ENCODE peak calls at places on chromosome 4, in eight cellular contexts. X, F, Z, T, H, L, R and P are unnamed samples.

GRCh38 chr4:152990471-152991131 is 54.5 kb downstream of the FHDC1 start:
- DNase-seq in L (no peak), F (no peak), T (no peak), Z (no peak), R (no peak), H (no peak), X (no peak), P (no peak)

GRCh38 chr4:68337522-68337921 is 12.4 kb downstream of the YTHDC1 start:
- DNase-seq in T (no peak), Z (no peak), F (no peak), R (no peak), X (no peak), H (no peak), L (no peak), P (no peak)

GRCh38 chr4:121711263-121712000 is 14.7 kb upstream of the ANXA5 start:
- DNase-seq in F (peak; percentile 76), T (no peak), Z (peak; percentile 65), X (peak; percentile 90), L (peak; percentile 92), R (peak; percentile 88), H (peak; percentile 90), P (peak; percentile 89)

GRCh38 chr4:79297029-79297428 is 28.8 kb downstream of the NAA11 start:
- DNase-seq in X (no peak), L (no peak), R (no peak), Z (no peak), T (no peak), H (no peak), F (no peak), P (no peak)

GRCh38 chr4:138909605-138910004 is 106.0 kb upstream of the NOCT start:
- DNase-seq in R (no peak), T (no peak), X (no peak), F (no peak), H (no peak), Z (no peak), L (no peak), P (no peak)

GRCh38 chr4:128221556-128221955 is 66.1 kb downstream of the PGRMC2 start:
- DNase-seq in L (no peak), R (no peak), Z (no peak), F (no peak), H (no peak), X (no peak), T (no peak), P (no peak)

GRCh38 chr4:31071807-31072486 is 351.8 kb downstream of the PCDH7 start:
- DNase-seq in L (no peak), F (no peak), T (no peak), H (no peak), R (no peak), X (no peak), Z (no peak), P (no peak)

GRCh38 chr4:150297861-150298474 is 219.7 kb downstream of the DCLK2 start:
- DNase-seq in Z (no peak), F (no peak), R (no peak), X (peak; percentile 79), T (peak; percentile 10), L (no peak), H (peak; percentile 26), P (peak; percentile 28)

GRCh38 chr4:39587881-39588280 is 50.8 kb downstream of the SMIM14 start:
- DNase-seq in F (no peak), L (no peak), R (no peak), Z (no peak), X (peak; percentile 39), T (no peak), H (no peak), P (no peak)

GRCh38 chr4:4585012-4585670 is 43.3 kb upstream of the STX18 start:
- DNase-seq in R (no peak), F (no peak), H (no peak), T (no peak), Z (no peak), X (no peak), L (no peak), P (no peak)

GRCh38 chr4:67565284-67565683 is 6.8 kb downstream of the STAP1 start:
- DNase-seq in Z (no peak), L (no peak), F (no peak), T (no peak), H (no peak), R (no peak), X (no peak), P (no peak)

GRCh38 chr4:89049853-89050252 is 7.1 kb downstream of the FAM13A start:
- DNase-seq in F (no peak), Z (no peak), R (no peak), X (no peak), T (no peak), H (no peak), L (no peak), P (no peak)

GRCh38 chr4:11503166-11503565 is 74.5 kb upstream of the HS3ST1 start:
- DNase-seq in R (peak; percentile 70), X (no peak), T (no peak), L (no peak), Z (no peak), H (peak; percentile 21), F (no peak), P (no peak)

GRCh38 chr4:83259586-83259985 is 25.0 kb downstream of the COQ2 start:
- DNase-seq in T (no peak), H (no peak), L (no peak), X (no peak), Z (no peak), F (no peak), R (no peak), P (no peak)

GRCh38 chr4:159098482-159099127 is 4.3 kb upstream of the RAPGEF2 start:
- DNase-seq in R (no peak), H (no peak), X (no peak), T (no peak), L (no peak), Z (no peak), F (no peak), P (no peak)

GRCh38 chr4:3372264-3372932 is 69.4 kb upstream of the HGFAC start:
- DNase-seq in X (no peak), T (no peak), L (no peak), R (no peak), F (peak; percentile 46), Z (no peak), H (no peak), P (no peak)

GRCh38 chr4:78651250-78651860 is 99.8 kb downstream of the ANXA3 start:
- DNase-seq in T (no peak), Z (no peak), L (no peak), H (no peak), X (no peak), R (no peak), F (no peak), P (no peak)

GRCh38 chr4:11650801-11651596 is 222.3 kb upstream of the HS3ST1 start:
- DNase-seq in R (no peak), Z (no peak), X (no peak), L (no peak), T (no peak), H (no peak), F (no peak), P (no peak)

GRCh38 chr4:138555107-138555506 is 313.0 kb upstream of the SLC7A11 start:
- DNase-seq in H (no peak), F (no peak), T (no peak), L (no peak), Z (no peak), X (no peak), R (no peak), P (no peak)

GRCh38 chr4:11424000-11424399 is 4.7 kb downstream of the HS3ST1 start:
- DNase-seq in X (peak; percentile 38), L (peak; percentile 43), Z (peak; percentile 25), F (no peak), R (no peak), H (no peak), T (no peak), P (no peak)

DNA sequence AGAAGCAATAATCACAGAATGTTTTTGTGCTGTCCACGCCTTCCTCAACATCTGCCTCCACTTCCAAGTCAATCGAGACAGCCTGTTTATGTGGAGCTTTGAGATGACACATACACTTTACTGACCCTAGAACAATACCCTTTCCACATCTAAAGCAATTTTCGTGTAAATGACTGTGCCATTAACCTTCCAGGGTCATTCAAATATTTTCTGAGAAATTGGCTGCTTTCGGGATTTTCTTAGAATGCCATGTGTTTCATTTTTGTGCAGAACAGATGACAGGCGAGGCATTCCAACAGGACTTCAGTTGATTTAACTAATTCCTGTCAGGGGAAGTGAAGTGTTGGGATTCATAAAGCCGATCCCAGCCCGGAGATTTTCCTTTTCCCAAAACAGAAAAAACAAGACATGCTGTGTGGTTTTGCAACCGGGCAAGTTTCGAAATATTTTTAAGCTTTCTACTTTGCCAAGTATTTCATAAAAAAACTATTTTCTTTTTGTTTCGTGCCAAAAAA is 73.9 kb downstream of the SORBS2 start:
- DNase-seq in X (peak; percentile 88), L (no peak), Z (no peak), R (no peak), H (peak; percentile 48), F (no peak), T (no peak), P (no peak)
- H3K27ac ChIP-seq in X (peak overlapping the region; percentile 35), L (peak overlapping the region; percentile 87), Z (no peak overlapping the region), R (peak overlapping the region; percentile 77), H (peak overlapping the region; percentile 62), F (peak overlapping the region; percentile 61), T (no peak overlapping the region), P (peak overlapping the region; percentile 89)

DNA sequence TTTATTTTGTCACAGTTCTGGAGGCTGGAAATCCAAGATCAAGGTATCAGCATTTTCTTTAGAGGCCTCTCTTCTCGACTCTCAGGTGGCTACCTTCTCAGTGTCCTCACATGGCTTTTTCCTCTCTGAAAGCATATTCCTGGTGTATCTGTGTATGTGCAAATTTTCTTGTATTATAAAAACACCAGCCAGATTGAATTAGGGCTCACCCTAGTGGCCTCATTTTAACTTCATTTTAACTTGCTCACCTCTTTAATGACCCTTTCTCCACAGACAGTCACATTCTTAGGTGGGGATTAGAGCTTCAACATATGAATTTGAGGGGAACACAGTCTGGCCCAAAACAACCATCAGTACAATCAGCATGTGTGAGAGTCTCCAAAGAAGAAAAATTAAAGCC is 542.4 kb upstream of the FAM241A start:
- DNase-seq in Z (no peak), L (peak; percentile 1), F (no peak), H (no peak), R (no peak), X (peak; percentile 38), T (no peak), P (no peak)
- TF ChIP-seq CTCF in Z (no peak), L (no peak), F (no peak), H (no peak), R (no peak), X (peak; percentile 15), T (no peak), P (no peak)

GRCh38 chr4:991451-992296 is 1.5 kb downstream of the SLC26A1 start:
- DNase-seq in R (no peak), Z (no peak), F (no peak), H (no peak), T (no peak), L (no peak), X (no peak), P (no peak)
- H3K27ac ChIP-seq in R (no peak overlapping the region), Z (peak overlapping the region; percentile 77), F (peak overlapping the region; percentile 72), H (no peak overlapping the region), T (no peak overlapping the region), L (peak overlapping the region; percentile 39), X (peak overlapping the region; percentile 55), P (no peak overlapping the region)

DNA sequence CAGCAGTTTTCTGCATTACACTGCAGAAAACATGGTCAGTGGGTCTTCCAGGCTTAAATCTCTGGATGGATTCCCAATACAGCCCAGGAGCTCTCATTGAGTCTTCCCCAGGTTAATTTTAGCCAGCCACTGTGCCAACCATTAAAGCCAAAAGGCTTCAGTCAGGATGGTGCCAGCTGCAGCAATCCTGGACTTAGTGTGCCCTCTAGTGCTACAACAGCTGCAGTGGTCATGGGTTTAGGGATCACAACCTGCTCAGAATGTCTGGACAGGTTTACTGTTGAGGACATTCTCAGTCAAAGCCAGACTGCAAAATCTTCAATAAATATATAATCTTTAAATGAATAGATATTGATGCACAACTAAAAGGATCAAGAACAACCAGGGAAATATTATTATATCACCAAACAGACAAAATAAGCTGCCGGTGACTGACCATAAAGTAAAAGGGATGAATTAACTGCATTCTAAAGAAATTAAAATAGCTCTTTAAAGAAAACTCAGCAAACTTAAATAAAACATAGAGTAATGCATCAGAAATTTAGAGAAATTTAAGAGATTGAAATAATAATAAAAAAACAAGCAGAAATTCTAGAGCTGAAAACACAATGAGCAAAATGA is 639.9 kb downstream of the SPOCK3 start:
- DNase-seq in R (no peak), L (peak; percentile 62), Z (peak; percentile 15), X (no peak), T (peak; percentile 1), F (no peak), H (no peak), P (no peak)
- TF ChIP-seq CTCF in R (no peak), L (peak; percentile 48), Z (peak; percentile 51), X (no peak), T (peak; percentile 62), F (no peak), H (no peak), P (peak; percentile 69)